ENCODE peak calls at places on chromosomes 1 and 21, in nine cellular contexts. U, K, B, Q, P, L, V, F and R are unnamed samples.

GRCh38 chr1:87084247-87084836 is 169.9 kb downstream of the HS2ST1 start:
- DNase-seq in U (no peak), K (peak; percentile 77), B (peak; percentile 6), Q (peak; percentile 10), P (no peak), L (peak; percentile 59), V (no peak), F (no peak), R (no peak)

GRCh38 chr21:31570824-31571425 is 88.6 kb upstream of the SOD1 start:
- DNase-seq in U (no peak), K (no peak), B (no peak), Q (no peak), P (no peak), L (no peak), V (no peak), F (no peak), R (no peak)

GRCh38 chr1:150364231-150365003 is 470 bp downstream of the RPRD2 start:
- DNase-seq in U (peak; percentile 81), K (peak; percentile 79), B (peak; percentile 27), Q (peak; percentile 80), P (peak; percentile 80), L (peak; percentile 85), V (peak; percentile 74), F (peak; percentile 80), R (peak; percentile 77)

GRCh38 chr1:185449378-185450101 is 132.5 kb upstream of the IVNS1ABP start:
- DNase-seq in U (no peak), K (no peak), B (no peak), Q (no peak), P (no peak), L (no peak), V (no peak), F (no peak), R (no peak)

GRCh38 chr1:156511656-156512055 is 11.1 kb upstream of the MEF2D start:
- DNase-seq in U (no peak), K (no peak), B (no peak), Q (no peak), P (no peak), L (peak; percentile 47), V (no peak), F (no peak), R (no peak)

GRCh38 chr1:50095716-50096115 is 13.0 kb upstream of the ELAVL4 start:
- DNase-seq in U (no peak), K (no peak), B (no peak), Q (no peak), P (no peak), L (no peak), V (no peak), F (no peak), R (no peak)

GRCh38 chr1:51926171-51926812 is 47.8 kb upstream of the NRDC start:
- DNase-seq in U (peak; percentile 35), K (peak; percentile 13), B (no peak), Q (no peak), P (no peak), L (peak; percentile 61), V (no peak), F (no peak), R (no peak)

GRCh38 chr1:177044390-177044789 is 120.1 kb downstream of the ASTN1 start:
- DNase-seq in U (no peak), K (no peak), B (no peak), Q (no peak), P (no peak), L (no peak), V (no peak), F (no peak), R (no peak)

GRCh38 chr1:4119516-4120220 is 219.6 kb upstream of the C1orf174 start:
- DNase-seq in U (no peak), K (no peak), B (no peak), Q (no peak), P (peak; percentile 17), L (no peak), V (no peak), F (no peak), R (no peak)

GRCh38 chr21:44521928-44522752 is 17.9 kb downstream of the KRTAP10-1 start:
- DNase-seq in U (no peak), K (no peak), B (no peak), Q (peak; percentile 28), P (peak; percentile 37), L (no peak), V (peak; percentile 14), F (no peak), R (peak; percentile 44)

GRCh38 chr1:226952121-226952441 is 12.0 kb downstream of the COQ8A start:
- DNase-seq in U (no peak), K (no peak), B (no peak), Q (no peak), P (no peak), L (no peak), V (no peak), F (no peak), R (no peak)

GRCh38 chr1:18999287-18999852 is 42.9 kb upstream of the IFFO2 start:
- DNase-seq in U (no peak), K (no peak), B (no peak), Q (no peak), P (no peak), L (peak; percentile 69), V (no peak), F (no peak), R (no peak)

GRCh38 chr1:112515311-112516009 is 6.7 kb downstream of the WNT2B start:
- DNase-seq in U (no peak), K (no peak), B (no peak), Q (no peak), P (no peak), L (peak; percentile 76), V (no peak), F (no peak), R (no peak)

GRCh38 chr1:179141592-179142244 is 59.8 kb downstream of the TOR3A start:
- DNase-seq in U (peak; percentile 78), K (no peak), B (no peak), Q (no peak), P (no peak), L (peak; percentile 68), V (no peak), F (no peak), R (no peak)
- H3K4me3 ChIP-seq in U (peak overlapping the region; percentile 68), K (no peak overlapping the region), B (no peak overlapping the region), Q (peak overlapping the region; percentile 80), P (peak overlapping the region; percentile 45), L (no peak overlapping the region), V (peak overlapping the region; percentile 15), F (no peak overlapping the region), R (no peak overlapping the region)

GRCh38 chr1:231322880-231323530 is 14.6 kb downstream of the EXOC8 start:
- DNase-seq in U (no peak), K (no peak), B (no peak), Q (no peak), P (no peak), L (no peak), V (no peak), F (no peak), R (no peak)
- TF ChIP-seq CTCF in U (peak; percentile 7), K (peak; percentile 44), B (peak; percentile 22), Q (peak; percentile 14), P (no peak), L (peak; percentile 10), V (no peak), F (no peak), R (no peak)

DNA sequence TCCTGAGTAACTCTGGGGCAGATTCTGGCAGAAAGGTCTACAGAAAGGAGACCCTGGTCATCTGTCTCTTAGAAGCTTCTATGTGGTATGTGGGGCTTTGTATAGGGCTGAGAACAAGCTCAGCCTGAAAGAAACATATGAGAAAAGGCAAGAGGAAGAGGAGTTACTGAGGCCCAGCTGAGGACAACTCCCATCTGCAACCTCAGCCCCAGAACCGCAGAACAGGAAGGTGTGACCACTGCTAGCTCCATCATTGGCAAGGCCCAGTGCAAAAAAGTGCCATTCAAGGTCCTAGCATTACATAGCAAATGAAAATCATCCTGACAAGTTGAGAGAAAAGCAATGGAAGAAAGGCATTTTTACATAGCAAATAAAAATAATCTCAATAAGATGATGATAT is 503.8 kb downstream of the NPHP4 start:
- DNase-seq in U (no peak), K (no peak), B (no peak), Q (no peak), P (no peak), L (no peak), V (no peak), F (no peak), R (no peak)
- H3K9me3 ChIP-seq in U (peaks cover 16% of the 10 kb centered on the region), K (no peaks in the 10 kb centered on the region), B (no peaks in the 10 kb centered on the region), Q (no peaks in the 10 kb centered on the region), P (no peaks in the 10 kb centered on the region), L (no peaks in the 10 kb centered on the region), V (no peaks in the 10 kb centered on the region), F (no peaks in the 10 kb centered on the region), R (no peaks in the 10 kb centered on the region)

GRCh38 chr1:161503394-161503748 is 1.9 kb upstream of the FCGR2A start:
- DNase-seq in U (no peak), K (no peak), B (no peak), Q (no peak), P (no peak), L (no peak), V (no peak), F (no peak), R (no peak)

GRCh38 chr1:161502641-161503393 is 2.4 kb upstream of the FCGR2A start:
- DNase-seq in U (peak; percentile 31), K (no peak), B (no peak), Q (no peak), P (no peak), L (peak; percentile 60), V (no peak), F (no peak), R (no peak)

GRCh38 chr1:161510477-161510876 is 5.2 kb downstream of the FCGR2A start:
- DNase-seq in U (no peak), K (no peak), B (no peak), Q (no peak), P (no peak), L (no peak), V (no peak), F (no peak), R (no peak)

GRCh38 chr1:161505892-161506173 is 576 bp downstream of the FCGR2A start:
- DNase-seq in U (no peak), K (no peak), B (no peak), Q (no peak), P (no peak), L (no peak), V (no peak), F (no peak), R (no peak)

GRCh38 chr1:161506336-161507223 is 1.3 kb downstream of the FCGR2A start:
- DNase-seq in U (no peak), K (no peak), B (no peak), Q (no peak), P (no peak), L (peak; percentile 60), V (peak; percentile 28), F (no peak), R (no peak)
- H3K4me3 ChIP-seq in U (no peak overlapping the region), K (no peak overlapping the region), B (no peak overlapping the region), Q (no peak overlapping the region), P (peak overlapping the region; percentile 32), L (no peak overlapping the region), V (peak overlapping the region; percentile 26), F (no peak overlapping the region), R (no peak overlapping the region)

DNA sequence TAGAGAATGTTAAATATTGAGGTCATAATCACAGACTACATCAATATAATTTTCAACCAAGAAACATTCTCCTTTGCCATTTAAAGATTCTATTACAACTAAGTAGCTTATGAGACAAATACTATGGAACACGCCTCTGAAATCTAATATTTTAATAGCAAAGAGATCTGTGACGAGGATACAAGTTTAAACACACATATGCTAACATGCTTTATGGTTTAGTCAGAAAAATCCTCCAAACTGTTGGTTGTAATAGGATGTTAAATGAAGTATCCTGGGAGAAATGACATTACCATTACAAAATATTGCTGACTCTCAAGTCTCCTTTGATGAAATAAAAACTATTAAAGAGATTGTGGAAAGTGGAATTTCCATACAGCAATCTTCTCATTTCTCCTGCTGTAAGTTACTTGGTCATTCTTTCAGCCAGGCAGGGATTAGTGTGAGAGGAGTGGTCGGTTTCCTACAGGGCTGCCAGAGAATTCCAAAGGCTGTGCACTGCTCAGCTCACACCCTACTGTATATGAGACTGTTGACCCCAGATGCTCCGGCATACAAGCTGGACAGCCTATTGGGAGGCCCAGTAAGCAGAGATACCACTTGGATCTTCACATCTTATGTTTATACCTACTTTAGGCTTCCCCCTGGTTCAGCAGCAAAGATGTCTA is 26.6 kb downstream of the SCYL3 start:
- DNase-seq in U (no peak), K (no peak), B (no peak), Q (no peak), P (no peak), L (no peak), V (no peak), F (no peak), R (no peak)
- TF ChIP-seq CTCF in U (no peak), K (no peak), B (no peak), Q (no peak), P (no peak), L (no peak), V (no peak), F (no peak), R (no peak)